ENCODE peak calls at places on chromosomes 6 and 20, in six cellular contexts. L is RWPE1, O is omental fat pad, T is osteocyte, A is body of pancreas, E is AG04449. R is an unnamed sample.

GRCh38 chr6:10951675-10952282 is 64.9 kb downstream of the SYCP2L start:
- DNase-seq in A (no peak), T (no peak), O (no peak), L (peak; percentile 59), E (peak; percentile 40), R (peak; percentile 66)

GRCh38 chr6:130796313-130796905 is 30.8 kb upstream of the SMLR1 start:
- DNase-seq in L (peak; percentile 8), E (no peak), O (no peak), A (no peak), T (no peak), R (peak; percentile 26)

GRCh38 chr6:17536586-17536985 is 63.5 kb upstream of the FAM8A1 start:
- DNase-seq in O (no peak), E (no peak), A (no peak), T (no peak), L (no peak), R (no peak)

GRCh38 chr6:28207244-28208179 is 17.6 kb upstream of the ZSCAN9 start:
- DNase-seq in E (no peak), O (no peak), A (no peak), L (no peak), T (no peak), R (no peak)

GRCh38 chr6:64217721-64218603 is 582.4 kb downstream of the PHF3 start:
- DNase-seq in L (no peak), T (no peak), A (no peak), E (no peak), O (no peak), R (no peak)

GRCh38 chr20:35871311-35871771 is 83.0 kb downstream of the SCAND1 start:
- DNase-seq in E (no peak), T (peak; percentile 85), L (peak; percentile 81), O (no peak), A (no peak), R (no peak)

GRCh38 chr6:19446570-19446969 is 390.6 kb upstream of the ID4 start:
- DNase-seq in O (no peak), A (no peak), T (no peak), E (no peak), L (no peak), R (no peak)

GRCh38 chr6:84151669-84152068 is 75.8 kb downstream of the CEP162 start:
- DNase-seq in L (no peak), A (no peak), T (no peak), O (no peak), E (no peak), R (no peak)

GRCh38 chr6:157181649-157182048 is 141.7 kb downstream of the TMEM242 start:
- DNase-seq in E (no peak), A (no peak), L (peak; percentile 54), T (no peak), O (no peak), R (no peak)

GRCh38 chr6:56297022-56297995 is 49.9 kb upstream of the COL21A1 start:
- DNase-seq in T (no peak), A (no peak), O (no peak), L (no peak), E (no peak), R (no peak)

GRCh38 chr6:20763311-20763710 is 229.1 kb downstream of the CDKAL1 start:
- DNase-seq in O (no peak), A (no peak), E (no peak), L (no peak), T (no peak), R (no peak)

GRCh38 chr6:14001329-14002012 is 76.7 kb downstream of the RNF182 start:
- DNase-seq in T (no peak), O (no peak), E (peak; percentile 97), L (peak; percentile 86), A (peak; percentile 6), R (peak; percentile 88)

GRCh38 chr6:38796006-38796405 is 80.9 kb downstream of the DNAH8 start:
- DNase-seq in O (no peak), T (no peak), A (no peak), L (no peak), E (no peak), R (no peak)

GRCh38 chr20:51184289-51184688 is 161.4 kb upstream of the KCNG1 start:
- DNase-seq in T (no peak), A (no peak), O (no peak), L (no peak), E (no peak), R (no peak)

GRCh38 chr20:4657096-4657495 is 64.6 kb upstream of the PRND start:
- DNase-seq in E (no peak), L (no peak), A (no peak), O (no peak), T (no peak), R (no peak)

GRCh38 chr6:163309491-163310026 is 105.0 kb upstream of the QKI start:
- DNase-seq in A (no peak), T (no peak), O (no peak), E (no peak), L (peak; percentile 69), R (no peak)

GRCh38 chr6:126662966-126663365 is 323.1 kb downstream of the CENPW start:
- DNase-seq in A (no peak), O (no peak), T (no peak), E (no peak), L (no peak), R (no peak)

GRCh38 chr6:44494011-44494501 is 106.5 kb downstream of the CDC5L start:
- DNase-seq in E (no peak), A (no peak), T (no peak), O (no peak), L (peak; percentile 78), R (peak; percentile 57)

GRCh38 chr6:125421853-125422252 is 120.1 kb upstream of the HDDC2 start:
- DNase-seq in T (no peak), O (no peak), A (no peak), L (peak; percentile 10), E (no peak), R (no peak)

GRCh38 chr20:60050193-60050960 is 92.2 kb downstream of the CDH26 start:
- DNase-seq in T (no peak), E (no peak), A (peak; percentile 46), L (peak; percentile 80), O (no peak), R (no peak)

GRCh38 chr6:11207199-11207968 is 25.1 kb downstream of the NEDD9 start:
- DNase-seq in O (peak; percentile 66), A (peak; percentile 90), T (no peak), L (peak; percentile 86), E (peak; percentile 100), R (peak; percentile 95)

GRCh38 chr6:10163159-10163962 is 251.5 kb downstream of the TFAP2A start:
- DNase-seq in E (no peak), A (no peak), L (peak; percentile 85), T (no peak), O (no peak), R (no peak)

GRCh38 chr6:109351231-109352132 is 30.8 kb downstream of the CD164 start:
- DNase-seq in L (no peak), A (no peak), E (no peak), T (no peak), O (no peak), R (no peak)

GRCh38 chr20:62537649-62538292 is 62.0 kb upstream of the GATA5 start:
- DNase-seq in E (no peak), O (no peak), L (no peak), A (no peak), T (no peak), R (no peak)

GRCh38 chr20:62542862-62543261 is 67.1 kb upstream of the GATA5 start:
- DNase-seq in E (no peak), O (no peak), L (no peak), T (no peak), A (no peak), R (no peak)

GRCh38 chr20:62539208-62539607 is 63.4 kb upstream of the GATA5 start:
- DNase-seq in E (no peak), A (no peak), T (no peak), O (no peak), L (no peak), R (no peak)

GRCh38 chr20:62539646-62540045 is 63.9 kb upstream of the GATA5 start:
- DNase-seq in O (no peak), E (no peak), L (no peak), T (no peak), A (no peak), R (no peak)

DNA sequence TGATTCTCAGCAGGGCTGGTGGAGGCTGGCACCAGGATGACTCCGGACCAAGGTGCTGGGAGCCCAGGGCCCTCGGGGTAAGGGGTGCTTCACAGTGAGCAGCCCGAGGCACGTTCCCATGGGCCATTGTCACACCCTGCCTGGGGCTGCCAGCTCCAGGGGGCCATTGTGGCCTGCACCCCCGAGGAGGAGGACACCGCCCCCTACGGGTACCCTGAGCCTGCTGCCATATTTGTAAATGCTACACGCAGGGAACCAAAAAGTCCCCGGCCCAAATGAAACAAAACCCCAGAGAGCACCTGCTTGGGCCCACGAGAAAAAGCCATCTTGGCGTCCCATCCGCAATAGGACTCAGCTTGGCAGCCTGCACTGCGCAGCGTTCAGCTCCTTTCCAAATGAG is 64.7 kb upstream of the GATA5 start:
- DNase-seq in T (no peak), A (no peak), O (no peak), L (no peak), E (no peak), R (no peak)
- TF ChIP-seq CTCF in T (no peak), A (no peak), O (no peak), L (no peak), E (no peak), R (no peak)

DNA sequence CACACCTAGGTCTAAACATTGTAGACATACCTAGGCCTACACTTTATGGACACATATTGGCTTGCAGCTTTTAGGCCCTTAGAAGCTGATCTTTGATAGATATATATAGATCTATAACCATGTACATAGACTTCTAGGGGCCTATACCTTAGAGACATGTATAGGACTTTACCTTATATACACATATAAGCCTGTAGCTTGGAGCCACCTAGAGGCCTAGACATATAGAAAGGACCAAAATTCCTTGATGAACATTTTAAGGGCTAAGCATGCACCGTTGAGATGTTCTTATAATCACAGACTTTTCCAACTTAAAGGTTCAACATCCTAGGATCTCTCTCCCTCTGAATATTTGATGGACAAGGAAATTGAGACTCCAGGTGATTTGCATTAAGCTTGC is 371.7 kb upstream of the SASH1 start:
- DNase-seq in A (no peak), T (no peak), O (no peak), E (no peak), L (no peak), R (no peak)
- TF ChIP-seq CTCF in A (no peak), T (peak; percentile 41), O (no peak), E (peak; percentile 9), L (no peak), R (peak; percentile 6)

GRCh38 chr6:90302320-90302719 is 5.7 kb upstream of the BACH2 start:
- DNase-seq in O (no peak), A (no peak), E (no peak), L (no peak), T (no peak), R (no peak)
- TF ChIP-seq CTCF in O (no peak), A (no peak), E (peak; percentile 21), L (no peak), T (no peak), R (peak; percentile 11)

GRCh38 chr20:33276303-33277113 is 6.5 kb upstream of the BPIFB1 start:
- DNase-seq in L (no peak), A (no peak), E (no peak), O (no peak), T (no peak), R (no peak)
- TF ChIP-seq CTCF in L (no peak), A (no peak), E (no peak), O (no peak), T (no peak), R (no peak)

R was measured in BJ.